ENCODE peak calls at places on chromosome 11, in seven cellular contexts. C is HepG2, N is ovary, L is stomach, Y is sigmoid colon, O is SK-N-SH, Q is H1. W is an unnamed sample. For H3K36me3, the result is how much of the 10 kb centered on the place peaks cover.

GRCh38 chr11:27391336-27392015 is 28.5 kb upstream of the CCDC34 start:
- DNase-seq in Q (no peak), Y (no peak), C (no peak), L (no peak), O (no peak), N (no peak), W (no peak)

GRCh38 chr11:123054301-123055065 is 7.5 kb downstream of the HSPA8 start:
- DNase-seq in Q (no peak), Y (no peak), N (no peak), L (no peak), C (peak), O (peak), W (no peak)

GRCh38 chr11:118415739-118416068 is 14.3 kb downstream of the ATP5MG start:
- DNase-seq in C (no peak), Y (peak), L (peak), O (peak), N (no peak), Q (peak), W (peak)

GRCh38 chr11:72237112-72237931 is 6.7 kb downstream of the PHOX2A start:
- DNase-seq in C (no peak), Q (no peak), L (no peak), O (peak), Y (peak), N (no peak), W (no peak)

GRCh38 chr11:19228956-19229355 is 11.8 kb downstream of the E2F8 start:
- DNase-seq in Y (no peak), L (no peak), O (no peak), Q (no peak), N (no peak), C (no peak), W (no peak)

GRCh38 chr11:117457031-117457785 is 129.6 kb downstream of the CEP164 start:
- DNase-seq in O (no peak), Q (no peak), N (no peak), Y (no peak), C (no peak), L (no peak), W (no peak)

GRCh38 chr11:2998073-2998850 is 6.1 kb upstream of the NAP1L4 start:
- DNase-seq in L (peak), Y (peak), N (no peak), O (no peak), Q (no peak), C (no peak), W (peak)

GRCh38 chr11:15819679-15820286 is 536.6 kb downstream of the SOX6 start:
- DNase-seq in C (peak), L (peak), N (peak), Y (peak), Q (peak), O (no peak), W (peak)

GRCh38 chr11:85854212-85854556 is 999 bp upstream of the CCDC83 start:
- DNase-seq in N (no peak), O (no peak), L (no peak), Q (no peak), C (no peak), Y (no peak), W (no peak)

GRCh38 chr11:111603633-111604130 is 1.4 kb downstream of the SIK2 start:
- DNase-seq in Q (no peak), C (no peak), O (no peak), Y (no peak), L (no peak), N (no peak), W (no peak)

GRCh38 chr11:122157540-122158173 is 41.6 kb upstream of the BLID start:
- DNase-seq in Y (no peak), O (no peak), N (no peak), C (no peak), Q (no peak), L (no peak), W (no peak)

GRCh38 chr11:2525166-2525861 is 80.5 kb downstream of the KCNQ1 start:
- DNase-seq in Q (no peak), Y (peak), L (peak), N (peak), O (no peak), C (no peak), W (peak)

GRCh38 chr11:134223066-134223465 is 701 bp downstream of the NCAPD3 start:
- DNase-seq in Q (no peak), C (no peak), O (no peak), N (no peak), Y (no peak), L (no peak), W (no peak)

GRCh38 chr11:6544921-6545850 is 48.1 kb downstream of the DNHD1 start:
- DNase-seq in C (no peak), N (no peak), Y (no peak), Q (no peak), O (no peak), L (no peak), W (no peak)

GRCh38 chr11:26187639-26188038 is 144.3 kb upstream of the ANO3 start:
- DNase-seq in O (no peak), Q (no peak), L (no peak), Y (no peak), N (no peak), C (peak), W (no peak)

GRCh38 chr11:46966773-46967172 is 30.2 kb downstream of the CSTPP1 start:
- DNase-seq in L (no peak), Q (no peak), C (no peak), N (no peak), Y (no peak), O (no peak), W (no peak)

GRCh38 chr11:86116996-86117705 is 48.3 kb upstream of the PICALM start:
- DNase-seq in Q (no peak), O (no peak), C (no peak), L (no peak), N (no peak), Y (no peak), W (no peak)

GRCh38 chr11:116882386-116882785 is 45.0 kb upstream of the APOA1 start:
- DNase-seq in L (no peak), N (no peak), Y (no peak), O (no peak), C (no peak), Q (no peak), W (no peak)

GRCh38 chr11:44983786-44984185 is 33.1 kb upstream of the TP53I11 start:
- DNase-seq in Q (no peak), Y (peak), L (peak), N (peak), C (no peak), O (no peak), W (no peak)

GRCh38 chr11:66336234-66337102 is at the start of gene RIN1:
- DNase-seq in N (peak), C (peak), O (peak), L (peak), Y (peak), Q (peak), W (peak)

GRCh38 chr11:131874070-131874469 is 503.7 kb downstream of the NTM start:
- DNase-seq in O (no peak), C (no peak), Q (no peak), N (no peak), L (no peak), Y (no peak), W (no peak)

GRCh38 chr11:19220903-19221682 is 19.3 kb upstream of the CSRP3 start:
- DNase-seq in C (no peak), L (peak), N (no peak), Q (no peak), O (no peak), Y (no peak), W (no peak)

GRCh38 chr11:20010106-20010860 is 150.0 kb downstream of the DBX1 start:
- DNase-seq in Q (no peak), N (no peak), O (no peak), Y (no peak), L (no peak), C (no peak), W (no peak)

GRCh38 chr11:83508804-83509203 is 222.6 kb upstream of the CCDC90B start:
- DNase-seq in N (no peak), L (no peak), Q (no peak), Y (no peak), O (no peak), C (peak), W (peak)

GRCh38 chr11:27735281-27735680 is 35.0 kb upstream of the BDNF start:
- DNase-seq in Y (no peak), C (no peak), N (no peak), O (no peak), L (no peak), Q (no peak), W (no peak)

GRCh38 chr11:97269527-97269926 is 879.7 kb downstream of the JRKL start:
- DNase-seq in C (peak), Q (no peak), N (no peak), L (no peak), O (peak), Y (no peak), W (no peak)

GRCh38 chr11:69913591-69914285 is 94.5 kb upstream of the FGF3 start:
- DNase-seq in Q (no peak), O (no peak), N (no peak), Y (peak), L (no peak), C (no peak), W (no peak)

GRCh38 chr11:64368673-64369074 is 9.7 kb downstream of the RPS6KA4 start:
- DNase-seq in O (no peak), N (no peak), L (no peak), Y (no peak), Q (peak), C (no peak), W (no peak)

GRCh38 chr11:64366751-64367150 is 7.8 kb downstream of the RPS6KA4 start:
- DNase-seq in N (no peak), Q (no peak), O (no peak), C (no peak), Y (no peak), L (no peak), W (no peak)

GRCh38 chr11:64369440-64370135 is 10.6 kb downstream of the RPS6KA4 start:
- DNase-seq in O (peak), N (no peak), Y (no peak), Q (peak), C (no peak), L (no peak), W (no peak)

GRCh38 chr11:64371201-64371600 is 12.2 kb downstream of the RPS6KA4 start:
- DNase-seq in Y (no peak), O (peak), L (no peak), N (no peak), Q (no peak), C (no peak), W (no peak)

GRCh38 chr11:64367931-64368672 is 9.1 kb downstream of the RPS6KA4 start:
- DNase-seq in Q (no peak), C (no peak), N (no peak), L (no peak), Y (no peak), O (no peak), W (no peak)
- H3K36me3 ChIP-seq in Q (under half), C (under half), N (under half), L (half or more), Y (under half), O (under half), W (under half)

GRCh38 chr11:92642146-92642919 is 327.1 kb upstream of the MTNR1B start:
- DNase-seq in O (no peak), Q (no peak), Y (no peak), N (no peak), C (no peak), L (no peak), W (no peak)
- TF ChIP-seq EP300 in O (peak), Q (no peak), Y (no peak), N (no peak), C (no peak), L (no peak), W (no peak)

GRCh38 chr11:128691802-128692749 is 1.8 kb upstream of the FLI1 start:
- DNase-seq in O (peak), C (no peak), L (no peak), N (no peak), Y (no peak), Q (peak), W (no peak)
- H3K4me3 ChIP-seq in O (peak), C (no peak), L (peak), N (peak), Y (peak), Q (peak), W (peak)

GRCh38 chr11:11966354-11966741 is 42.1 kb downstream of the DKK3 start:
- DNase-seq in O (no peak), C (no peak), Y (no peak), L (no peak), N (no peak), Q (no peak), W (no peak)
- H3K36me3 ChIP-seq in O (half or more), C (under half), Y (under half), L (under half), N (under half), Q (under half), W (under half)

DNA sequence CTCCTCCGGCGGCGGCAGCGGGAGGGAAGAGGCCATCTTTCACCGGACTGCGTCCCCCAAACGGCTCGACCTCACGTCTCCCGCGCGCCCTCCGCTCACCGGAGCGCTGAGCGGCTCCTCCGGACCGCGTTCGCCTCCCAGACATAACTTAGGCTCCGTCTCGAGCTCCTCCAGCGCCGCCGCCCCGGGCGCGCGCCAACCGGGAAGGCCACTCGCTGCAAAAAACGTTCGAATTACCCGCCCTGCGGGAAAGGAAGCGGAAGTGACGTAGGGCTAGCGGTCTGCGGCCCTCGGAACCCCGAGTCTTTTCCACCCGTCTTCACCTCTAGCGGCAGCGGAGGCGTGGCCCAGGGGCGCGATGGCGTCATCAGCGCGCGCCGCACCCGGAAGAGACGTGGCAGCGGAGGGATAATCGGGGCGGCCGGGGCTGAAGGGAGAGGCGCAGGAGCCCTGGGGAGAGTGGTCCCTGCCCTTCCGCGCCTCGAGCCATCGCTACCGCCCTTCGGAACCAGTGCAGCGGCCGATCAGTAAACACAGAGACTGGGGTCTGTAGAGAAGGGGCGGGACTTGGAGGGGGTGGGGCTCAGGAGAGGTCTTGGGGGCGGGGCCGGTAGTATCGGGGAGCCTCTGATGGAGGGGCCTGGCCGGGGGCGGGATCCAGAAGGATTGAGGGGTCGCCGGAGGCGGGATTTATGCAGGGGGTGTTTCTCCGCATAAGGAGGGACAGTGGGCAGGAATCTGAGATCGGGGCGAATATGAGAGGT is at the start of the genes CDCA5 and ZFPL1:
- DNase-seq in Q (peak), Y (peak), N (peak), C (peak), O (peak), L (peak), W (peak)
- TF ChIP-seq EP300 in Q (no peak), Y (peak), N (peak), C (peak), O (peak), L (no peak), W (no peak)

GRCh38 chr11:9250139-9250582 is 15.0 kb downstream of the DENND5A start:
- DNase-seq in N (no peak), Q (no peak), L (no peak), C (no peak), Y (no peak), O (no peak), W (no peak)
- H3K4me3 ChIP-seq in N (no peak), Q (no peak), L (no peak), C (no peak), Y (no peak), O (no peak), W (no peak)

DNA sequence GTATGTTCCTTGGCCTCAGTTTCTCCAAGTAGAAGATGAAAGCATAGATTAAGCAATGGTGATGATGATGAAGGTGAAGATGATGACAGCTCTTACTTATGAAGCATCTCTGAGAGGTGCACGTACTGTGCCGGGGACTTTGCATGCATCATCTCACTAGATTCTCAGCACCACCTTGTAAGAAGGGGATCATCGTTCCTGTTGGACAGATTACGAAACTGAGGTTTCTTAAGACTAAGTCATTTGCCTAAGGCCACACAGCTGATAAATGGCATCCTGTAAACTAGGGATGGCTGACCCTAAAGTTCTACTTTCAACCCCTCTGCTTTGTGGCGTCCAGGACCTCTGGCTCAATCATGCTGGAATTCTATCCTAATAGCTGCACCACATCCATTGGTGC is 8.7 kb downstream of the MS4A15 start:
- DNase-seq in Y (no peak), C (no peak), L (no peak), Q (no peak), O (no peak), N (no peak), W (no peak)
- H3K36me3 ChIP-seq in Y (under half), C (under half), L (under half), Q (under half), O (under half), N (under half), W (under half)

GRCh38 chr11:68273056-68273738 is 1.4 kb upstream of the C11orf24 start:
- DNase-seq in N (no peak), C (no peak), Q (no peak), O (no peak), L (no peak), Y (no peak), W (no peak)

GRCh38 chr11:68271781-68272608 is at the start of gene C11orf24:
- DNase-seq in Q (peak), L (peak), Y (peak), O (peak), C (peak), N (peak), W (peak)

GRCh38 chr11:68270334-68271022 is 1.3 kb downstream of the C11orf24 start:
- DNase-seq in Y (no peak), N (no peak), Q (no peak), C (peak), O (no peak), L (no peak), W (peak)

GRCh38 chr11:68269414-68270081 is 2.2 kb downstream of the C11orf24 start:
- DNase-seq in L (no peak), N (no peak), Q (no peak), C (peak), O (no peak), Y (no peak), W (no peak)

GRCh38 chr11:68271023-68271780 is 571 bp downstream of the C11orf24 start:
- DNase-seq in Y (peak), L (peak), Q (peak), C (peak), O (peak), N (peak), W (peak)
- TF ChIP-seq EP300 in Y (no peak), L (no peak), Q (no peak), C (no peak), O (no peak), N (no peak), W (no peak)

GRCh38 chr11:59253001-59253400 is 40.3 kb upstream of the MPEG1 start:
- DNase-seq in O (no peak), C (no peak), N (no peak), Q (no peak), L (no peak), Y (no peak), W (no peak)

GRCh38 chr11:59249535-59249934 is 36.8 kb upstream of the MPEG1 start:
- DNase-seq in O (no peak), L (no peak), N (no peak), Y (no peak), C (no peak), Q (no peak), W (no peak)

GRCh38 chr11:59243633-59244032 is 30.9 kb upstream of the MPEG1 start:
- DNase-seq in L (no peak), N (no peak), Q (no peak), C (no peak), Y (no peak), O (no peak), W (no peak)

DNA sequence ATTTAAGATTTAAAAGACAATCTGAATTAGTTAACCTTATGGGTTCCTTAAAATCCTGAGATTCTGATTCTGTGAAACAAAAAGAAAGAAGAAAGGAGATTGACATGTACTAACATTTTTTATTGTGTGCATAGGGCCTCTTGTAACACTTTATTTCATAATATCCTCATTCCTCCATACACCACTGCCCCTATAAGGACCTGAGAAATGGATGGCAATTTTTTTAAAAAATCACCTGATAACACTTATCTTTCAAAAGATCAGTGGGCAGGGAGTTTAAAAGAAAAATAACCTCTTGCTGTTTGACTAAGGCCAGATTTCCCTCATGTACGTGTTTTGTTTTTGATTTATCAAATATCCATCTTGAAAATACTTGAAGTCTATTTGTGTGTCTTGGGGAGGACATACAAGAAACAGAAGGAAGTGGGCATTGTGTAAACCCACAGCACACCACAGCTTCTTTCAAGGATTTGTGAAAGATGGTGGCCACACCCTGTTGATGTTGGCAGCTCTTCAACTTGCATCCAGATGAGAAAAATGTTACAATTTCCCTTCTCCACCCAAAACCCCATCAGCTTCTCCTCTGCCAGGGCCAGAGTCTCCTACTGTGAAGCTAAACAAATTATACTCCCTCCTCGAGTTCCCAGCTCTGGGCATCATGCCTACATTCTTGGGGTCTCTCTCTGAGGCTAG is 35.0 kb upstream of the MPEG1 start:
- DNase-seq in Q (no peak), O (no peak), N (no peak), Y (no peak), C (no peak), L (no peak), W (no peak)
- H3K4me3 ChIP-seq in Q (no peak), O (no peak), N (no peak), Y (no peak), C (no peak), L (no peak), W (no peak)

DNA sequence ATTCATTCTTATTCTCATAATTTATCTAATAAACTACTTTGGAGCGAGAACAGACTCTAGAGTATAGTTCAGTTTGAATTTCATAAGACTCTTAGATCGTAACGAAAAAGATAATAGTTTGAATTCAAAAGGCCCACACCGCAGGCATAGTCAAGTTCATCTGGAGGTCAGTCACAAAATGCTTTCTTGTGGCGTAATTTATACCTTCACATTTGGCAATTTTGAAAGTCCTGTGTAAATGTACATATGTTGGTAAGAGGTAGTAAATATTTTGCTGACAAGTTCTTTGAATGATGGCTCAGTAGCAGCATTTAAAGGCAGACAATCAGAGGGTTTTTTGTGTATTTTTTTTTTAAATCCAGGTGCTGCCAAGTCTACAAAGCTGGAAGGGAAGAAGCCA is 88.1 kb downstream of the TEAD1 start:
- DNase-seq in O (no peak), C (peak), Q (no peak), N (no peak), L (no peak), Y (no peak), W (no peak)
- H3K36me3 ChIP-seq in O (under half), C (under half), Q (under half), N (under half), L (under half), Y (under half), W (under half)

W was measured in transverse colon.